ENCODE peak calls at places on chromosomes 13 and 19, in six cellular contexts. One of them, this sample, is unnamed.

GRCh38 chr13:113378825-113379224 is 14.9 kb upstream of the GRTP1 start:
- DNase-seq in skeletal muscle cell: no peak
- DNase-seq in tibial nerve: no peak
- DNase-seq in thoracic aorta: no peak
- DNase-seq in IMR-90: no peak
- DNase-seq in mammary epithelial cell: no peak
- DNase-seq in this sample: no peak

GRCh38 chr19:43555185-43555770 is 20.0 kb downstream of the XRCC1 start:
- DNase-seq in mammary epithelial cell: peak; percentile 53
- DNase-seq in thoracic aorta: no peak
- DNase-seq in tibial nerve: peak; percentile 42
- DNase-seq in IMR-90: peak; percentile 66
- DNase-seq in skeletal muscle cell: no peak
- DNase-seq in this sample: peak; percentile 68

GRCh38 chr19:13226983-13227382 is 76.8 kb downstream of the IER2 start:
- DNase-seq in tibial nerve: no peak
- DNase-seq in thoracic aorta: no peak
- DNase-seq in mammary epithelial cell: no peak
- DNase-seq in IMR-90: no peak
- DNase-seq in skeletal muscle cell: no peak
- DNase-seq in this sample: no peak

GRCh38 chr13:62320129-62320724 is 904.6 kb upstream of the PCDH20 start:
- DNase-seq in IMR-90: peak; percentile 75
- DNase-seq in tibial nerve: no peak
- DNase-seq in skeletal muscle cell: peak; percentile 25
- DNase-seq in thoracic aorta: no peak
- DNase-seq in mammary epithelial cell: peak; percentile 0
- DNase-seq in this sample: no peak

GRCh38 chr13:30869491-30869890 is 36.6 kb upstream of the MEDAG start:
- DNase-seq in skeletal muscle cell: no peak
- DNase-seq in IMR-90: peak; percentile 50
- DNase-seq in thoracic aorta: no peak
- DNase-seq in mammary epithelial cell: no peak
- DNase-seq in tibial nerve: no peak
- DNase-seq in this sample: peak; percentile 67

GRCh38 chr19:18110833-18111232 is 13.3 kb downstream of the MAST3 start:
- DNase-seq in mammary epithelial cell: no peak
- DNase-seq in IMR-90: no peak
- DNase-seq in thoracic aorta: no peak
- DNase-seq in skeletal muscle cell: no peak
- DNase-seq in tibial nerve: no peak
- DNase-seq in this sample: no peak

GRCh38 chr19:33426621-33427475 is 53.3 kb downstream of the CEBPG start:
- DNase-seq in skeletal muscle cell: no peak
- DNase-seq in mammary epithelial cell: no peak
- DNase-seq in tibial nerve: no peak
- DNase-seq in thoracic aorta: no peak
- DNase-seq in IMR-90: no peak
- DNase-seq in this sample: no peak

GRCh38 chr13:112880976-112881540 is 88.0 kb upstream of the MCF2L start:
- DNase-seq in mammary epithelial cell: no peak
- DNase-seq in tibial nerve: no peak
- DNase-seq in skeletal muscle cell: no peak
- DNase-seq in IMR-90: no peak
- DNase-seq in thoracic aorta: no peak
- DNase-seq in this sample: no peak

GRCh38 chr13:46728777-46729176 is 68.2 kb downstream of the ESD start:
- DNase-seq in IMR-90: no peak
- DNase-seq in tibial nerve: no peak
- DNase-seq in mammary epithelial cell: peak; percentile 8
- DNase-seq in skeletal muscle cell: no peak
- DNase-seq in thoracic aorta: no peak
- DNase-seq in this sample: no peak

GRCh38 chr19:15288146-15288963 is 44.0 kb downstream of the BRD4 start:
- DNase-seq in IMR-90: peak; percentile 24
- DNase-seq in tibial nerve: peak; percentile 35
- DNase-seq in thoracic aorta: no peak
- DNase-seq in mammary epithelial cell: peak; percentile 71
- DNase-seq in skeletal muscle cell: no peak
- DNase-seq in this sample: peak; percentile 67

DNA sequence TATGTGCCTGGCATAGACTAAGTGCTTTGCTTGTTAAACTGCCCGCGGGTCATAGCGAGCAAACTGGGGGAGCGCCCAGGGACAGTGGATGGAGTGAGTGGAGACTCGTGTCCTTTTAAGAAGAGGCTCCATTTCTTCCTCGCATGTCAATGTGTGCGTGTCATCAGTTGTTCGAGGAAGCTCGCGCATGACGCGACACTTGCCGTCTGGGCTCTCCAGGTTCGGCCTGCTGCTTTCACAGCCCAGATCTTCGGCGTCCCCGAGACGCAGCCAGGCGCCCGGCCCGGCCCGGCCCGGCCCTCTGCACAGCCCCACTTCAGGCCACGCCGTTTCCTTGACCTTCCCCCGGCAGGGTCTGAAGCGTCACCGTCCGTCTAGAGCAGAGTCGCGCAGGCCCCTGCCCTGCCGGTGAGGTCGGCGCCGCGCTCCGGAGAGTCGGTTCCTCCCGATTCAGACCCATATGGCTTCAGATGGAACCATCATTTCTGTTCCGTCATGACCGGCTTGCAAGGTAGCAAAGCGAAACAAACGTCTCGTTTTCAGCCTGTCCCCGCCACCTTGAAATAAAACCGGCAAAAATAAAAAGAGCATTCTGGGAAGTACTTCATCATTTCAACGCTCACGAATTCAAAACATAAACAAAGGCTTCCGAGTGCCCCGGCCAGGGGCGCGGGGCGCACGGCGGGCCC is 604 bp upstream of the ARHGEF7 start:
- DNase-seq in tibial nerve: no peak
- DNase-seq in IMR-90: peak; percentile 43
- DNase-seq in thoracic aorta: peak; percentile 30
- DNase-seq in mammary epithelial cell: peak; percentile 9
- DNase-seq in skeletal muscle cell: no peak
- DNase-seq in this sample: no peak
- H3K4me3 ChIP-seq in tibial nerve: peak overlapping the region; percentile 64
- H3K4me3 ChIP-seq in IMR-90: peak overlapping the region; percentile 53
- H3K4me3 ChIP-seq in thoracic aorta: peak overlapping the region; percentile 76
- H3K4me3 ChIP-seq in mammary epithelial cell: peak overlapping the region; percentile 42
- H3K4me3 ChIP-seq in skeletal muscle cell: peak overlapping the region; percentile 51
- H3K4me3 ChIP-seq in this sample: peak overlapping the region; percentile 27

DNA sequence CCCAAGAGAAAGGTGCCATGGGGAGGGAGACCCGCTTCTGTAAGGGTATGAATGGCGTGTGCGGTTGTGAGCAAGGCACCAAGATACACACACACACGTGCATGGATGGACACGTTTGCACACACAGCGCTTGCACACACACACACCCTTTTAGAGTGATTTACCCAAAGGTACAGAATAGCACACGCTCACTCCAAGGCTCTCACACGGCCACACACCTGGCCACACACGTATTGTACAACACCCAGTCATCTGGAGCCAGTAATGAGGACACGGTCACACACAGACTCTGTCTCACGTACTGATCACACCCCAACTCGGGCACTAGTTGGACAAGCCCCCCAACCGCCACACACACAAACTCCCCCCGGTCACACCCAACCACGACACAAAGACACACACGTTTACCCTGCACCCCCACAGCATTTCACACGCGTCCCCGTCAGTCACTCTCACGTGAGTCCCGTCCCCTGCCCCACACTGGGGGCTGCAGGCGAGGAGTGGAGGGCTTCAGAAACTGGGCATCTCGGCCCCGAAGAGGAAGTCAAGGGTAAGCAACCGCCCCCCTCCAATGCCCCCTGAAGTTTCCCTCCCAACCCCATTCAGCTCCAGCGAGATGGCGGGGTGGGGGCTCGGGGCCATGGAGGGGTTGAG is 779 bp downstream of the OLFM2 start:
- DNase-seq in tibial nerve: no peak
- DNase-seq in mammary epithelial cell: no peak
- DNase-seq in IMR-90: no peak
- DNase-seq in thoracic aorta: no peak
- DNase-seq in skeletal muscle cell: no peak
- DNase-seq in this sample: no peak
- H3K4me3 ChIP-seq in tibial nerve: peak overlapping the region; percentile 18
- H3K4me3 ChIP-seq in mammary epithelial cell: no peak overlapping the region
- H3K4me3 ChIP-seq in IMR-90: peak overlapping the region; percentile 42
- H3K4me3 ChIP-seq in thoracic aorta: peak overlapping the region; percentile 45
- H3K4me3 ChIP-seq in skeletal muscle cell: peak overlapping the region; percentile 57
- H3K4me3 ChIP-seq in this sample: peak overlapping the region; percentile 16

GRCh38 chr19:16957151-16957662 is 68.4 kb downstream of the F2RL3 start:
- DNase-seq in thoracic aorta: no peak
- DNase-seq in mammary epithelial cell: peak; percentile 5
- DNase-seq in tibial nerve: no peak
- DNase-seq in IMR-90: no peak
- DNase-seq in skeletal muscle cell: peak; percentile 5
- DNase-seq in this sample: no peak
- H3K4me3 ChIP-seq in thoracic aorta: no peak overlapping the region
- H3K4me3 ChIP-seq in mammary epithelial cell: no peak overlapping the region
- H3K4me3 ChIP-seq in tibial nerve: no peak overlapping the region
- H3K4me3 ChIP-seq in IMR-90: no peak overlapping the region
- H3K4me3 ChIP-seq in skeletal muscle cell: no peak overlapping the region
- H3K4me3 ChIP-seq in this sample: no peak overlapping the region

GRCh38 chr19:50512112-50512998 is 1.4 kb downstream of the ASPDH start:
- DNase-seq in IMR-90: no peak
- DNase-seq in tibial nerve: no peak
- DNase-seq in skeletal muscle cell: no peak
- DNase-seq in thoracic aorta: no peak
- DNase-seq in mammary epithelial cell: no peak
- DNase-seq in this sample: no peak
- H3K4me3 ChIP-seq in IMR-90: no peak overlapping the region
- H3K4me3 ChIP-seq in tibial nerve: no peak overlapping the region
- H3K4me3 ChIP-seq in skeletal muscle cell: peak overlapping the region; percentile 95
- H3K4me3 ChIP-seq in thoracic aorta: no peak overlapping the region
- H3K4me3 ChIP-seq in mammary epithelial cell: peak overlapping the region; percentile 96
- H3K4me3 ChIP-seq in this sample: peak overlapping the region; percentile 76

GRCh38 chr19:56681702-56682101 is 10.1 kb upstream of the ZNF835 start:
- DNase-seq in tibial nerve: no peak
- DNase-seq in skeletal muscle cell: no peak
- DNase-seq in thoracic aorta: no peak
- DNase-seq in IMR-90: no peak
- DNase-seq in mammary epithelial cell: no peak
- DNase-seq in this sample: no peak

GRCh38 chr19:56683119-56683518 is 11.6 kb upstream of the ZNF835 start:
- DNase-seq in tibial nerve: no peak
- DNase-seq in mammary epithelial cell: no peak
- DNase-seq in thoracic aorta: no peak
- DNase-seq in skeletal muscle cell: no peak
- DNase-seq in IMR-90: no peak
- DNase-seq in this sample: no peak

GRCh38 chr19:56690668-56691067 is 19.1 kb upstream of the ZNF835 start:
- DNase-seq in IMR-90: no peak
- DNase-seq in thoracic aorta: no peak
- DNase-seq in skeletal muscle cell: no peak
- DNase-seq in tibial nerve: no peak
- DNase-seq in mammary epithelial cell: no peak
- DNase-seq in this sample: no peak

GRCh38 chr19:56689198-56689597 is 17.6 kb upstream of the ZNF835 start:
- DNase-seq in mammary epithelial cell: no peak
- DNase-seq in thoracic aorta: no peak
- DNase-seq in IMR-90: no peak
- DNase-seq in tibial nerve: no peak
- DNase-seq in skeletal muscle cell: no peak
- DNase-seq in this sample: no peak

GRCh38 chr19:56687036-56687435 is 15.5 kb upstream of the ZNF835 start:
- DNase-seq in skeletal muscle cell: no peak
- DNase-seq in IMR-90: no peak
- DNase-seq in thoracic aorta: no peak
- DNase-seq in mammary epithelial cell: no peak
- DNase-seq in tibial nerve: no peak
- DNase-seq in this sample: no peak
- H3K4me3 ChIP-seq in skeletal muscle cell: no peak overlapping the region
- H3K4me3 ChIP-seq in IMR-90: no peak overlapping the region
- H3K4me3 ChIP-seq in thoracic aorta: no peak overlapping the region
- H3K4me3 ChIP-seq in mammary epithelial cell: no peak overlapping the region
- H3K4me3 ChIP-seq in tibial nerve: no peak overlapping the region
- H3K4me3 ChIP-seq in this sample: no peak overlapping the region

GRCh38 chr19:17103177-17103576 is 27.6 kb downstream of the MYO9B start:
- DNase-seq in IMR-90: peak; percentile 45
- DNase-seq in mammary epithelial cell: peak; percentile 26
- DNase-seq in tibial nerve: no peak
- DNase-seq in thoracic aorta: no peak
- DNase-seq in skeletal muscle cell: no peak
- DNase-seq in this sample: peak; percentile 39

GRCh38 chr19:17101686-17102628 is 26.4 kb downstream of the MYO9B start:
- DNase-seq in thoracic aorta: no peak
- DNase-seq in tibial nerve: no peak
- DNase-seq in IMR-90: no peak
- DNase-seq in skeletal muscle cell: no peak
- DNase-seq in mammary epithelial cell: no peak
- DNase-seq in this sample: no peak

GRCh38 chr19:17105548-17105947 is 30.0 kb downstream of the MYO9B start:
- DNase-seq in mammary epithelial cell: no peak
- DNase-seq in tibial nerve: no peak
- DNase-seq in skeletal muscle cell: no peak
- DNase-seq in IMR-90: no peak
- DNase-seq in thoracic aorta: no peak
- DNase-seq in this sample: no peak

GRCh38 chr19:17107546-17108452 is 32.2 kb downstream of the MYO9B start:
- DNase-seq in IMR-90: peak; percentile 98
- DNase-seq in thoracic aorta: peak; percentile 96
- DNase-seq in tibial nerve: peak; percentile 48
- DNase-seq in mammary epithelial cell: peak; percentile 98
- DNase-seq in skeletal muscle cell: peak; percentile 94
- DNase-seq in this sample: peak; percentile 100

GRCh38 chr19:17104679-17105078 is 29.1 kb downstream of the MYO9B start:
- DNase-seq in tibial nerve: no peak
- DNase-seq in mammary epithelial cell: no peak
- DNase-seq in thoracic aorta: no peak
- DNase-seq in IMR-90: no peak
- DNase-seq in skeletal muscle cell: no peak
- DNase-seq in this sample: no peak
- H3K4me3 ChIP-seq in tibial nerve: no peak overlapping the region
- H3K4me3 ChIP-seq in mammary epithelial cell: no peak overlapping the region
- H3K4me3 ChIP-seq in thoracic aorta: no peak overlapping the region
- H3K4me3 ChIP-seq in IMR-90: no peak overlapping the region
- H3K4me3 ChIP-seq in skeletal muscle cell: no peak overlapping the region
- H3K4me3 ChIP-seq in this sample: no peak overlapping the region